ENCODE peak calls at places on chromosomes 7 and 10, in five cellular contexts. V is CD8-positive, alpha-beta T cell; T is hepatocyte; S is psoas muscle; E is tibial nerve. D is an unnamed sample.
A peak's percentile ranks its signal among the peaks of the same experiment; 100 is the strongest.

GRCh38 chr7:51068401-51068800 is 248.2 kb downstream of the COBL start:
- DNase-seq in V (no peak), T (no peak), S (no peak), E (no peak), D (no peak)

GRCh38 chr7:53191836-53192443 is 156.5 kb downstream of the POM121L12 start:
- DNase-seq in V (no peak), T (no peak), S (no peak), E (no peak), D (no peak)

GRCh38 chr7:41501016-41501415 is 201.9 kb downstream of the INHBA start:
- DNase-seq in V (no peak), T (no peak), S (no peak), E (no peak), D (no peak)

GRCh38 chr7:103547451-103548284 is 101.7 kb upstream of the SLC26A5 start:
- DNase-seq in V (no peak), T (no peak), S (no peak), E (no peak), D (no peak)

GRCh38 chr10:97013983-97014382 is 171.8 kb downstream of the SLIT1 start:
- DNase-seq in V (no peak), T (no peak), S (no peak), E (no peak), D (no peak)

GRCh38 chr7:156160811-156161210 is 348.5 kb upstream of the SHH start:
- DNase-seq in V (no peak), T (peak; percentile 28), S (no peak), E (no peak), D (no peak)

GRCh38 chr7:27946351-27946750 is 206.4 kb downstream of the TAX1BP1 start:
- DNase-seq in V (no peak), T (no peak), S (no peak), E (no peak), D (no peak)

GRCh38 chr10:66162560-66163143 is 763.2 kb upstream of the LRRTM3 start:
- DNase-seq in V (no peak), T (no peak), S (no peak), E (no peak), D (no peak)

GRCh38 chr7:157846281-157846680 is 509.5 kb downstream of the DNAJB6 start:
- DNase-seq in V (no peak), T (no peak), S (no peak), E (peak; percentile 6), D (no peak)

GRCh38 chr7:71144963-71145362 is 13.0 kb downstream of the GALNT17 start:
- DNase-seq in V (no peak), T (peak; percentile 16), S (no peak), E (no peak), D (no peak)

GRCh38 chr7:131359136-131359776 is 31.6 kb downstream of the MKLN1 start:
- DNase-seq in V (no peak), T (no peak), S (no peak), E (no peak), D (no peak)

GRCh38 chr10:103512591-103513382 is 19.3 kb downstream of the NEURL1 start:
- DNase-seq in V (no peak), T (peak; percentile 84), S (no peak), E (no peak), D (no peak)

GRCh38 chr10:130656187-130656575 is 520.0 kb downstream of the GLRX3 start:
- DNase-seq in V (no peak), T (no peak), S (no peak), E (no peak), D (no peak)

GRCh38 chr7:105840981-105841749 is 35.2 kb downstream of the ATXN7L1 start:
- DNase-seq in V (no peak), T (no peak), S (no peak), E (no peak), D (no peak)

GRCh38 chr10:1409359-1409750 is 328.0 kb downstream of the ADARB2 start:
- DNase-seq in V (no peak), T (no peak), S (no peak), E (no peak), D (no peak)

GRCh38 chr7:154789404-154789803 is 213.5 kb downstream of the PAXIP1 start:
- DNase-seq in V (no peak), T (peak; percentile 59), S (no peak), E (no peak), D (peak; percentile 85)

GRCh38 chr7:31047282-31047681 is 4.8 kb upstream of the ADCYAP1R1 start:
- DNase-seq in V (no peak), T (no peak), S (no peak), E (no peak), D (no peak)

GRCh38 chr7:159030490-159031134 is 114.1 kb downstream of the VIPR2 start:
- DNase-seq in V (no peak), T (peak; percentile 83), S (peak; percentile 60), E (no peak), D (peak; percentile 44)

GRCh38 chr10:125344573-125345121 is 184.3 kb upstream of the CTBP2 start:
- DNase-seq in V (no peak), T (peak; percentile 28), S (no peak), E (no peak), D (no peak)

GRCh38 chr7:107043916-107044346 is 574 bp upstream of the PRKAR2B start:
- DNase-seq in V (no peak), T (no peak), S (no peak), E (no peak), D (no peak)

GRCh38 chr10:13724484-13724883 is 137.7 kb downstream of the PRPF18 start:
- DNase-seq in V (no peak), T (no peak), S (no peak), E (peak; percentile 50), D (no peak)

GRCh38 chr7:129434846-129435318 is 650 bp downstream of the STRIP2 start:
- DNase-seq in V (no peak), T (peak; percentile 10), S (peak; percentile 18), E (no peak), D (no peak)

GRCh38 chr7:28954936-28955335 is 3.2 kb downstream of the TRIL start:
- DNase-seq in V (no peak), T (no peak), S (no peak), E (no peak), D (no peak)

GRCh38 chr10:514137-514671 is 175.3 kb downstream of the DIP2C start:
- DNase-seq in V (no peak), T (no peak), S (no peak), E (no peak), D (peak; percentile 74)

GRCh38 chr10:69317175-69318086 is 39.1 kb downstream of the HK1 start:
- DNase-seq in V (no peak), T (no peak), S (no peak), E (no peak), D (no peak)
- H3K27ac ChIP-seq in V (peak overlapping the region; percentile 89), T (peak overlapping the region; percentile 78), S (peak overlapping the region; percentile 92), E (peak overlapping the region; percentile 92), D (peak overlapping the region; percentile 89)

GRCh38 chr7:17548014-17548653 is 249.7 kb downstream of the AHR start:
- DNase-seq in V (no peak), T (no peak), S (no peak), E (no peak), D (no peak)
- TF ChIP-seq CTCF in V (no peak), T (no peak), S (no peak), E (no peak), D (no peak)

DNA sequence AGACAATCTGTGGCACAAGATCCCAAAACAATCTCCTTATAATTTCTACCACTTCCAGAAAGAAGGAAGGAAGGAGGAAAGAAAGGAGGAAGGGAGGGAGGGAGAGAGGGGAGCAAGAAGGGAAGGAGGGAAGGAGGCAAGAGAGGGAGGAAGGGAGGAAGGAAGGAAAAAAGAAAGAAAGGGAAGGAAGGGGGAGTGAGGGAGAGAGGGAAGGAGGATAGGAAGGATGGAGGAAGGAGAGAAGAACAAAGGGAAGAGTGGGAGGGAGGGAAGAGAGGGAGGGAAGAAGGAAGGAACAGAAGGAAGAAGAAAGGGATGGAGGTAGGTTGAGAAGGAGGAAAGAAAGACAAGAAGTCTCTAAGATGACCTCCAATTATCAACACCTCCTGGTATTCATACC is 185.5 kb upstream of the NFE2L3 start:
- DNase-seq in V (no peak), T (no peak), S (no peak), E (no peak), D (no peak)
- H3K4me3 ChIP-seq in V (no peak overlapping the region), T (no peak overlapping the region), S (no peak overlapping the region), E (no peak overlapping the region), D (no peak overlapping the region)

DNA sequence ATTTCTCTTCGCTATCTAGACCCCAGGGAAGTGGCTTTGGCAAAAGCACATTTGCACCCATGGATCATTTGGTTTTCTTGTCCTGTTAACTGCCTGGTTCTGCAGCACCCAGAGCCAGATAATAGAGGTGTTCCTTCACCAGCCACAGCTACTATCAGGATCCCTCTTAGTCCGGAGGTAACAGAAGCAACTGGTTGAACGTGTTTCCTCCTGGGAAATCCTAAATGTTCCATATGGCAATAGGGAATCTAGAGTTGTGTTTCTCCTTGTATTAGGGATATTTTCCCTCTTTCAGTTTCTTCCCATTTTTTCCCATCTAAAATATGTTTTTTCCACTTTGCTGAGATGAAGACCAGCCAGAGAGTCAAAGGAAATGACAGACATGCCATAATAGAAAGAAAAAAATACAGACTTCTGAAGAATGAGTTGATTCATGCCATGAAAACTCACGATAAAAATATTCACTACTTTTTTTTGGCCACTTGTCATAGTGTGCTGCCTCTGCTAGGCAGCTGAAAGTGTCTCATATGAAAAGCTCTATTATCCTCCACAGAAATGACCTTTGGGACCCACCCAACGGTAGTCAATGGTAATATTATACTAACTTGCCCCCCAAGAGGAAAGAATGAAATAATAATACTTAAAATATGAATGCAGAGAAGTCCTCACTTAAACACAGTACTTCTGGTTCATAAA is 472.8 kb downstream of the KCNMA1 start:
- DNase-seq in V (no peak), T (no peak), S (no peak), E (no peak), D (no peak)
- H3K27ac ChIP-seq in V (no peak overlapping the region), T (peak overlapping the region; percentile 60), S (peak overlapping the region; percentile 27), E (no peak overlapping the region), D (peak overlapping the region; percentile 11)

D was measured in dorsolateral prefrontal cortex.